ENCODE peak calls at places on chromosome 15, in five cellular contexts. P, Z, L, M and E are unnamed samples.

GRCh38 chr15:101433396-101433795 is 56.1 kb downstream of the PCSK6 start:
- DNase-seq in Z (no peak), M (no peak), L (no peak), P (no peak), E (no peak)

GRCh38 chr15:52678468-52679231 is 538 bp downstream of the ATOSA start:
- DNase-seq in L (peak), M (peak), P (peak), Z (no peak), E (no peak)

GRCh38 chr15:74322558-74323180 is 44.8 kb downstream of the CYP11A1 start:
- DNase-seq in P (peak), M (no peak), Z (peak), L (peak), E (peak)

GRCh38 chr15:98231696-98232440 is 271.4 kb downstream of the ARRDC4 start:
- DNase-seq in P (no peak), M (no peak), L (no peak), Z (no peak), E (no peak)

GRCh38 chr15:64828985-64829384 is 3.5 kb upstream of the PIF1 start:
- DNase-seq in P (no peak), M (no peak), Z (no peak), L (no peak), E (no peak)

GRCh38 chr15:26722621-26723160 is 50.2 kb downstream of the GABRB3 start:
- DNase-seq in Z (peak), M (no peak), P (no peak), L (no peak), E (no peak)

GRCh38 chr15:62886431-62887071 is 156.0 kb upstream of the TPM1 start:
- DNase-seq in Z (no peak), L (no peak), P (no peak), M (peak), E (no peak)

GRCh38 chr15:75732809-75733451 is 20.3 kb upstream of the CSPG4 start:
- DNase-seq in Z (peak), M (peak), L (peak), P (no peak), E (peak)

GRCh38 chr15:68674975-68675374 is 96.2 kb downstream of the CORO2B start:
- DNase-seq in Z (no peak), M (no peak), L (peak), P (no peak), E (no peak)

GRCh38 chr15:66269326-66270090 is 16.0 kb upstream of the MEGF11 start:
- DNase-seq in Z (no peak), L (no peak), P (no peak), M (no peak), E (no peak)

GRCh38 chr15:57647791-57648130 is 56.1 kb downstream of the MYZAP start:
- DNase-seq in L (no peak), P (no peak), M (no peak), Z (no peak), E (no peak)

GRCh38 chr15:66720206-66721010 is 18.4 kb downstream of the SMAD6 start:
- DNase-seq in Z (no peak), L (peak), M (no peak), P (no peak), E (no peak)

GRCh38 chr15:65646486-65646885 is 24.7 kb downstream of the SLC24A1 start:
- DNase-seq in Z (no peak), M (no peak), P (no peak), L (no peak), E (no peak)

GRCh38 chr15:41838400-41838897 is at the start of gene PLA2G4B:
- DNase-seq in P (no peak), Z (no peak), L (no peak), M (no peak), E (no peak)

GRCh38 chr15:70066422-70066821 is 31.3 kb downstream of the TLE3 start:
- DNase-seq in P (no peak), L (no peak), M (no peak), Z (no peak), E (no peak)

GRCh38 chr15:70856884-70857546 is 3.1 kb upstream of the LARP6 start:
- DNase-seq in L (peak), Z (peak), P (no peak), M (no peak), E (no peak)

GRCh38 chr15:100570735-100571363 is 31.1 kb downstream of the LINS1 start:
- DNase-seq in M (no peak), L (no peak), P (no peak), Z (no peak), E (no peak)

GRCh38 chr15:98154863-98155262 is 194.4 kb downstream of the ARRDC4 start:
- DNase-seq in Z (no peak), M (no peak), P (no peak), L (no peak), E (no peak)

GRCh38 chr15:70376929-70377691 is 279.4 kb upstream of the TLE3 start:
- DNase-seq in L (peak), Z (no peak), P (no peak), M (no peak), E (no peak)

GRCh38 chr15:78266229-78266628 is 1.9 kb downstream of the DNAJA4 start:
- DNase-seq in Z (no peak), M (no peak), P (no peak), L (no peak), E (no peak)